ENCODE peak calls at places on chromosomes 5 and 9, in five cellular contexts. One of them, this sample, is unnamed.
A peak's percentile ranks its signal among the peaks of the same experiment; 100 is the strongest.

GRCh38 chr5:978693-979092 is 29.9 kb upstream of the NKD2 start:
- DNase-seq in upper lobe of right lung: peak; percentile 54
- DNase-seq in GM13977: no peak
- DNase-seq in activated naive CD4-positive, alpha-beta T cell treated with Interleukin-2 at 50 U/mL for 16 hours: no peak
- DNase-seq in GM12891: no peak
- DNase-seq in this sample: no peak

GRCh38 chr9:14021871-14022525 is 291.9 kb downstream of the NFIB start:
- DNase-seq in upper lobe of right lung: no peak
- DNase-seq in GM13977: no peak
- DNase-seq in GM12891: no peak
- DNase-seq in activated naive CD4-positive, alpha-beta T cell treated with Interleukin-2 at 50 U/mL for 16 hours: no peak
- DNase-seq in this sample: no peak

GRCh38 chr9:133230093-133230492 is 21.0 kb upstream of the OBP2B start:
- DNase-seq in GM12891: no peak
- DNase-seq in activated naive CD4-positive, alpha-beta T cell treated with Interleukin-2 at 50 U/mL for 16 hours: no peak
- DNase-seq in GM13977: no peak
- DNase-seq in upper lobe of right lung: no peak
- DNase-seq in this sample: no peak

GRCh38 chr5:1210832-1211251 is 9.4 kb downstream of the SLC6A19 start:
- DNase-seq in upper lobe of right lung: no peak
- DNase-seq in GM13977: no peak
- DNase-seq in GM12891: no peak
- DNase-seq in activated naive CD4-positive, alpha-beta T cell treated with Interleukin-2 at 50 U/mL for 16 hours: no peak
- DNase-seq in this sample: no peak

GRCh38 chr5:951940-952596 is 56.5 kb upstream of the NKD2 start:
- DNase-seq in activated naive CD4-positive, alpha-beta T cell treated with Interleukin-2 at 50 U/mL for 16 hours: no peak
- DNase-seq in GM13977: no peak
- DNase-seq in upper lobe of right lung: no peak
- DNase-seq in GM12891: no peak
- DNase-seq in this sample: no peak

GRCh38 chr5:135186662-135187522 is 152.9 kb upstream of the PITX1 start:
- DNase-seq in GM12891: no peak
- DNase-seq in upper lobe of right lung: no peak
- DNase-seq in activated naive CD4-positive, alpha-beta T cell treated with Interleukin-2 at 50 U/mL for 16 hours: no peak
- DNase-seq in GM13977: no peak
- DNase-seq in this sample: no peak

GRCh38 chr9:132987021-132987620 is 8.6 kb downstream of the GFI1B start:
- DNase-seq in upper lobe of right lung: no peak
- DNase-seq in activated naive CD4-positive, alpha-beta T cell treated with Interleukin-2 at 50 U/mL for 16 hours: no peak
- DNase-seq in GM12891: no peak
- DNase-seq in GM13977: no peak
- DNase-seq in this sample: no peak

GRCh38 chr5:123460296-123460729 is 37.1 kb upstream of the CEP120 start:
- DNase-seq in GM12891: no peak
- DNase-seq in upper lobe of right lung: no peak
- DNase-seq in GM13977: no peak
- DNase-seq in activated naive CD4-positive, alpha-beta T cell treated with Interleukin-2 at 50 U/mL for 16 hours: peak; percentile 29
- DNase-seq in this sample: no peak

GRCh38 chr9:137428841-137429545 is 5.8 kb downstream of the NOXA1 start:
- DNase-seq in GM12891: no peak
- DNase-seq in GM13977: no peak
- DNase-seq in upper lobe of right lung: peak; percentile 63
- DNase-seq in activated naive CD4-positive, alpha-beta T cell treated with Interleukin-2 at 50 U/mL for 16 hours: no peak
- DNase-seq in this sample: no peak

GRCh38 chr5:37900692-37901091 is 60.9 kb upstream of the GDNF start:
- DNase-seq in activated naive CD4-positive, alpha-beta T cell treated with Interleukin-2 at 50 U/mL for 16 hours: no peak
- DNase-seq in upper lobe of right lung: no peak
- DNase-seq in GM12891: no peak
- DNase-seq in GM13977: no peak
- DNase-seq in this sample: no peak

GRCh38 chr9:135065804-135066203 is 21.7 kb upstream of the OLFM1 start:
- DNase-seq in GM13977: no peak
- DNase-seq in upper lobe of right lung: peak; percentile 19
- DNase-seq in GM12891: no peak
- DNase-seq in activated naive CD4-positive, alpha-beta T cell treated with Interleukin-2 at 50 U/mL for 16 hours: no peak
- DNase-seq in this sample: no peak

GRCh38 chr5:82421119-82421518 is 143.0 kb upstream of the RPS23 start:
- DNase-seq in activated naive CD4-positive, alpha-beta T cell treated with Interleukin-2 at 50 U/mL for 16 hours: no peak
- DNase-seq in GM13977: no peak
- DNase-seq in upper lobe of right lung: no peak
- DNase-seq in GM12891: no peak
- DNase-seq in this sample: no peak

GRCh38 chr9:127182901-127183746 is 60.7 kb upstream of the ANGPTL2 start:
- DNase-seq in upper lobe of right lung: peak; percentile 50
- DNase-seq in GM12891: no peak
- DNase-seq in activated naive CD4-positive, alpha-beta T cell treated with Interleukin-2 at 50 U/mL for 16 hours: no peak
- DNase-seq in GM13977: no peak
- DNase-seq in this sample: no peak

GRCh38 chr5:137563301-137563645 is 64.1 kb upstream of the SPOCK1 start:
- DNase-seq in upper lobe of right lung: no peak
- DNase-seq in activated naive CD4-positive, alpha-beta T cell treated with Interleukin-2 at 50 U/mL for 16 hours: no peak
- DNase-seq in GM13977: no peak
- DNase-seq in GM12891: no peak
- DNase-seq in this sample: no peak

GRCh38 chr5:111948517-111948916 is 191.5 kb upstream of the NREP start:
- DNase-seq in activated naive CD4-positive, alpha-beta T cell treated with Interleukin-2 at 50 U/mL for 16 hours: no peak
- DNase-seq in GM13977: no peak
- DNase-seq in upper lobe of right lung: no peak
- DNase-seq in GM12891: no peak
- DNase-seq in this sample: no peak

GRCh38 chr5:10049825-10050455 is 199.7 kb downstream of the ATPSCKMT start:
- DNase-seq in GM13977: no peak
- DNase-seq in activated naive CD4-positive, alpha-beta T cell treated with Interleukin-2 at 50 U/mL for 16 hours: no peak
- DNase-seq in upper lobe of right lung: no peak
- DNase-seq in GM12891: no peak
- DNase-seq in this sample: no peak

GRCh38 chr9:37963936-37964739 is 60.2 kb upstream of the SLC25A51 start:
- DNase-seq in GM12891: no peak
- DNase-seq in upper lobe of right lung: peak; percentile 89
- DNase-seq in GM13977: no peak
- DNase-seq in activated naive CD4-positive, alpha-beta T cell treated with Interleukin-2 at 50 U/mL for 16 hours: no peak
- DNase-seq in this sample: no peak

GRCh38 chr9:97559111-97559514 is 57.6 kb downstream of the TMOD1 start:
- DNase-seq in activated naive CD4-positive, alpha-beta T cell treated with Interleukin-2 at 50 U/mL for 16 hours: no peak
- DNase-seq in upper lobe of right lung: peak; percentile 40
- DNase-seq in GM12891: peak; percentile 55
- DNase-seq in GM13977: peak; percentile 81
- DNase-seq in this sample: peak; percentile 30

GRCh38 chr9:7439355-7439978 is 360.1 kb downstream of the DMAC1 start:
- DNase-seq in GM12891: no peak
- DNase-seq in upper lobe of right lung: no peak
- DNase-seq in GM13977: no peak
- DNase-seq in activated naive CD4-positive, alpha-beta T cell treated with Interleukin-2 at 50 U/mL for 16 hours: no peak
- DNase-seq in this sample: no peak

GRCh38 chr9:16985559-16986348 is 115.3 kb upstream of the BNC2 start:
- DNase-seq in GM12891: no peak
- DNase-seq in upper lobe of right lung: no peak
- DNase-seq in GM13977: no peak
- DNase-seq in activated naive CD4-positive, alpha-beta T cell treated with Interleukin-2 at 50 U/mL for 16 hours: no peak
- DNase-seq in this sample: no peak

GRCh38 chr5:137245438-137245837 is 253.7 kb downstream of the SPOCK1 start:
- DNase-seq in upper lobe of right lung: no peak
- DNase-seq in GM13977: no peak
- DNase-seq in GM12891: no peak
- DNase-seq in activated naive CD4-positive, alpha-beta T cell treated with Interleukin-2 at 50 U/mL for 16 hours: no peak
- DNase-seq in this sample: no peak

GRCh38 chr9:133571491-133571890 is 37.0 kb downstream of the ADAMTSL2 start:
- DNase-seq in upper lobe of right lung: no peak
- DNase-seq in GM13977: no peak
- DNase-seq in activated naive CD4-positive, alpha-beta T cell treated with Interleukin-2 at 50 U/mL for 16 hours: no peak
- DNase-seq in GM12891: no peak
- DNase-seq in this sample: no peak

GRCh38 chr9:72897069-72897649 is 55.7 kb downstream of the ALDH1A1 start:
- DNase-seq in GM12891: no peak
- DNase-seq in upper lobe of right lung: no peak
- DNase-seq in activated naive CD4-positive, alpha-beta T cell treated with Interleukin-2 at 50 U/mL for 16 hours: no peak
- DNase-seq in GM13977: no peak
- DNase-seq in this sample: no peak

GRCh38 chr5:177312649-177313181 is 1.0 kb upstream of the MXD3 start:
- DNase-seq in GM12891: no peak
- DNase-seq in GM13977: no peak
- DNase-seq in activated naive CD4-positive, alpha-beta T cell treated with Interleukin-2 at 50 U/mL for 16 hours: peak; percentile 23
- DNase-seq in upper lobe of right lung: no peak
- DNase-seq in this sample: peak; percentile 73

GRCh38 chr9:18847576-18848275 is 185.3 kb downstream of the SAXO1 start:
- DNase-seq in GM13977: no peak
- DNase-seq in GM12891: no peak
- DNase-seq in activated naive CD4-positive, alpha-beta T cell treated with Interleukin-2 at 50 U/mL for 16 hours: no peak
- DNase-seq in upper lobe of right lung: no peak
- DNase-seq in this sample: no peak